ENCODE peak calls at places on chromosomes 2 and 18, in four cellular contexts. H, X, F and J are unnamed samples.

GRCh38 chr2:20143263-20143662 is 81.7 kb downstream of the SDC1 start:
- DNase-seq in X (no peak), H (no peak), F (no peak), J (no peak)

GRCh38 chr18:32735781-32736180 is 37.0 kb downstream of the KLHL14 start:
- DNase-seq in F (peak; percentile 63), H (no peak), X (no peak), J (no peak)

GRCh38 chr18:78245451-78245850 is 734.2 kb upstream of the SALL3 start:
- DNase-seq in F (no peak), H (no peak), X (no peak), J (no peak)

GRCh38 chr2:7497223-7497622 is 580.0 kb downstream of the RNF144A start:
- DNase-seq in H (no peak), X (no peak), F (no peak), J (no peak)

GRCh38 chr2:199261221-199261620 is 196.5 kb downstream of the SATB2 start:
- DNase-seq in H (peak; percentile 3), X (no peak), F (no peak), J (no peak)

GRCh38 chr2:176535480-176536113 is 266.4 kb downstream of the MTX2 start:
- DNase-seq in H (no peak), X (no peak), F (peak; percentile 15), J (no peak)

GRCh38 chr18:48193521-48194251 is 215.5 kb downstream of the ZBTB7C start:
- DNase-seq in X (no peak), F (no peak), H (no peak), J (peak; percentile 59)

GRCh38 chr2:216474925-216475670 is 23.5 kb upstream of the RPL37A start:
- DNase-seq in X (no peak), H (no peak), F (no peak), J (no peak)

GRCh38 chr2:14614011-14614410 is 18.5 kb upstream of the LRATD1 start:
- DNase-seq in X (no peak), H (no peak), F (no peak), J (no peak)

GRCh38 chr2:46363535-46364170 is 66.4 kb downstream of the EPAS1 start:
- DNase-seq in F (no peak), X (no peak), H (no peak), J (no peak)

GRCh38 chr18:57095884-57096283 is 51.0 kb upstream of the BOD1L2 start:
- DNase-seq in X (no peak), H (peak; percentile 40), F (no peak), J (no peak)